ENCODE peak calls at places on chromosomes 2 and 18, in seven cellular contexts. R is HCT116, Z is A549, U is HL-60, V is K562, O is GM23338, W is SK-N-SH. D is an unnamed sample.

GRCh38 chr2:42050350-42051167 is 2.7 kb downstream of the PKDCC start:
- DNase-seq in R (no peak), Z (no peak), U (no peak), V (no peak), O (no peak), W (no peak), D (no peak)

GRCh38 chr2:57510704-57511103 is 535.9 kb upstream of the VRK2 start:
- DNase-seq in R (no peak), Z (no peak), U (no peak), V (no peak), O (peak), W (no peak), D (no peak)

GRCh38 chr2:240818543-240819403 is 1.2 kb downstream of the KIF1A start:
- DNase-seq in R (no peak), Z (no peak), U (no peak), V (no peak), O (peak), W (peak), D (no peak)

GRCh38 chr2:86695053-86695691 is 24.9 kb upstream of the RMND5A start:
- DNase-seq in R (peak), Z (peak), U (peak), V (no peak), O (no peak), W (no peak), D (no peak)

GRCh38 chr2:68237976-68238580 is 14.3 kb downstream of the PPP3R1 start:
- DNase-seq in R (no peak), Z (no peak), U (no peak), V (no peak), O (no peak), W (no peak), D (no peak)

GRCh38 chr2:3134026-3134571 is 243.5 kb downstream of the EIPR1 start:
- DNase-seq in R (no peak), Z (no peak), U (no peak), V (no peak), O (no peak), W (no peak), D (no peak)

GRCh38 chr2:11588228-11589110 is 54.6 kb downstream of the GREB1 start:
- DNase-seq in R (no peak), Z (no peak), U (no peak), V (no peak), O (no peak), W (no peak), D (no peak)

GRCh38 chr18:56516769-56517168 is 121.6 kb downstream of the TXNL1 start:
- DNase-seq in R (no peak), Z (no peak), U (no peak), V (no peak), O (no peak), W (no peak), D (no peak)

GRCh38 chr2:112541315-112542122 is 746 bp upstream of the POLR1B start:
- DNase-seq in R (no peak), Z (peak), U (peak), V (peak), O (peak), W (peak), D (peak)

GRCh38 chr2:129882476-129882875 is 97.0 kb upstream of the RAB6C start:
- DNase-seq in R (no peak), Z (no peak), U (no peak), V (no peak), O (no peak), W (no peak), D (no peak)

GRCh38 chr2:19408592-19408991 is 50.2 kb upstream of the OSR1 start:
- DNase-seq in R (no peak), Z (no peak), U (no peak), V (no peak), O (no peak), W (no peak), D (no peak)

GRCh38 chr2:9967053-9967775 is 15.7 kb downstream of the GRHL1 start:
- DNase-seq in R (no peak), Z (no peak), U (no peak), V (peak), O (no peak), W (no peak), D (no peak)

GRCh38 chr2:165295643-165296042 is 56.4 kb downstream of the SCN2A start:
- DNase-seq in R (no peak), Z (no peak), U (no peak), V (no peak), O (no peak), W (no peak), D (no peak)

GRCh38 chr2:68388358-68388757 is 23.3 kb downstream of the PLEK start:
- DNase-seq in R (no peak), Z (no peak), U (no peak), V (no peak), O (no peak), W (no peak), D (no peak)

GRCh38 chr2:41170589-41170988 is 718.7 kb upstream of the SLC8A1 start:
- DNase-seq in R (no peak), Z (no peak), U (no peak), V (no peak), O (no peak), W (no peak), D (no peak)

GRCh38 chr2:197052371-197052770 is 125.9 kb upstream of the PGAP1 start:
- DNase-seq in R (no peak), Z (no peak), U (no peak), V (no peak), O (no peak), W (peak), D (no peak)

GRCh38 chr2:218325566-218326160 is 31.0 kb upstream of the CATIP start:
- DNase-seq in R (no peak), Z (no peak), U (no peak), V (no peak), O (no peak), W (no peak), D (no peak)

GRCh38 chr2:209791151-209791550 is 19.5 kb downstream of the UNC80 start:
- DNase-seq in R (no peak), Z (no peak), U (no peak), V (no peak), O (peak), W (no peak), D (no peak)

GRCh38 chr2:240956161-240956934 is 42.1 kb upstream of the SNED1 start:
- DNase-seq in R (no peak), Z (no peak), U (no peak), V (no peak), O (no peak), W (peak), D (no peak)

GRCh38 chr2:104976603-104977120 is 61.2 kb upstream of the MRPS9 start:
- DNase-seq in R (peak), Z (no peak), U (peak), V (peak), O (peak), W (peak), D (no peak)

GRCh38 chr2:47403829-47404228 is 873 bp downstream of the MSH2 start:
- DNase-seq in R (no peak), Z (peak), U (no peak), V (peak), O (peak), W (peak), D (no peak)

GRCh38 chr18:2905802-2906521 is 59.2 kb downstream of the EMILIN2 start:
- DNase-seq in R (peak), Z (peak), U (peak), V (no peak), O (peak), W (peak), D (no peak)

GRCh38 chr2:65129276-65129612 is 662 bp downstream of the RAB1A start:
- DNase-seq in R (no peak), Z (no peak), U (no peak), V (no peak), O (no peak), W (no peak), D (no peak)

GRCh38 chr2:195450537-195451113 is 206.4 kb upstream of the SLC39A10 start:
- DNase-seq in R (no peak), Z (no peak), U (no peak), V (no peak), O (no peak), W (peak), D (no peak)

GRCh38 chr2:72144412-72144745 is 3.3 kb downstream of the CYP26B1 start:
- DNase-seq in R (no peak), Z (no peak), U (no peak), V (no peak), O (no peak), W (no peak), D (no peak)

GRCh38 chr18:67475673-67476072 is 40.8 kb downstream of the DSEL start:
- DNase-seq in R (no peak), Z (no peak), U (no peak), V (no peak), O (no peak), W (no peak), D (no peak)

GRCh38 chr18:36321636-36322407 is 24.3 kb downstream of the FHOD3 start:
- DNase-seq in R (no peak), Z (no peak), U (no peak), V (no peak), O (no peak), W (no peak), D (no peak)

GRCh38 chr2:120596191-120596781 is 139.4 kb upstream of the GLI2 start:
- DNase-seq in R (no peak), Z (no peak), U (peak), V (no peak), O (no peak), W (peak), D (no peak)

GRCh38 chr2:65331361-65331760 is 101.0 kb downstream of the SPRED2 start:
- DNase-seq in R (no peak), Z (no peak), U (no peak), V (no peak), O (no peak), W (peak), D (no peak)

GRCh38 chr2:145123606-145124005 is 603.7 kb upstream of the ZEB2 start:
- DNase-seq in R (no peak), Z (no peak), U (no peak), V (no peak), O (no peak), W (peak), D (no peak)

DNA sequence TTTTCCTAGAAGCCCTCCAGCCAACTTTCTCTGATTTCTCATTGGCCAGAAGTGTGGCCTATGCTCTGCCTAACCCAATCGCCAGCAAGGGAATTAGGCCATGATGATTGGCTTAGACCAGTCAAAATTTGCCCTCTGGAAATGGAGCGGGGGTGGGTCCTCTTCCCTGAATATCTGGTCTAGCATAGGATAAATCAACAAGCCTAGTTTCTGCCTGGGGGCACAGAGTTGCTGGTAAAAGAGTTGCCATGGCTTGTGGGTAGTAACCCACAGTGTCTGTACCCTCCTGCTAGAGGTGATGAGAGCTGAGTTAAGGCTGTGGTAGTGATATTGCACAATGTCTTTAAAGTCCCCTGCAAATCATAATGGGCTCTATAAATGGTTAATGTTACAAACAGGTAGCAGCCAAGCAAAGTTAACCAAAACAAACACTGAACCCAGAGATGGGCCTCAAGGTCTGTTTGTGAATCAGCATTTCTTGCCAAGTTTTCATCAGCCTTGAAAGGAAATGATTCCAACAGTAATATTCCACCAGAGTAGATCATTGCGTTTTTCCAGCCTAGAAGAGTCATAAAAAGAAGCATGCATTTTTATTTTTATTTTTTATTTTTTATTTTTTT is 19.3 kb downstream of the GALM start:
- DNase-seq in R (no peak), Z (peak), U (no peak), V (peak), O (no peak), W (no peak), D (no peak)
- TF ChIP-seq REST in R (no peak), Z (no peak), U (no peak), V (no peak), O (no peak), W (no peak), D (no peak)

DNA sequence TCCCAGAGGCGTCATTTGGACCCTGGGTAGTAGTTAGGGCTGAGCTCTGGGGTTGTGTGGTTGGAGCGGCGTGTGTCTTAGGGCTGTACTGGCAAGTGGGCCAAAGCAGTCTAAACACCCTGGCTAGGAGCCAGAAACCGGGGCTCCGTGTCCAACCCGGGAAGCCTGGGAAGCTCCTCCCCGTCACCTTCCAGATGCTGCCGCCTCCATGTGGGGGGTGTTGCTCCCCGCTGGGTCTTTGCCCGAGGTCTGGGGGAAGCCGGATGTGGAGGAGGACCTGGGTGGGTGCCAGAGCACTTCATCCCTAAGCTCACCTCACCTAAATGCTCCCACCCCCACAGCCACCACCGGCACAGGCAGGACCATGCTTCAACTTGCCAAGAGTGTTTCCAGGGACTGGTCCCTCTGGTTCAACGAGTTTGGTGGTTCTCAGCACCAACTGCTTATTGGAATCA is 25.4 kb downstream of the TET3 start:
- DNase-seq in R (no peak), Z (no peak), U (no peak), V (peak), O (no peak), W (peak), D (no peak)
- TF ChIP-seq REST in R (no peak), Z (no peak), U (no peak), V (no peak), O (no peak), W (no peak), D (no peak)

DNA sequence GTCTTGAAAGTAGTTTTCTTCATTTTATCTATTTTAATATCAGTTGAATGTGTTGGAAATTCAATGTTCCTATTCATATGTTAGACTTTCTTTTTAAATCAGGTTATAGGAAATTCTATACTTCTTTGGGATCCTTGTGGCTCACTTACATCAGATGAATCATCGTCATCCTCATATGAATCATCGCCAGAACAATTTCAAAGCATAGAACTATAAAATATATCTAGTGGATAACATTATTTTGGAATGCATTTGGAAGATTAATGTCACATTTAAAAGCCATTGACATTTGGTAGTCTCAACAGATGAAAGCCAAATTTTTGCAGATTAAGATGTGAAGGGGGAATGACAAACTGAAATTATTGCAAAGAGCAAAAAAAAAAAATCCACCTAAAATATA is 94.1 kb downstream of the FAM161A start:
- DNase-seq in R (no peak), Z (peak), U (no peak), V (no peak), O (no peak), W (no peak), D (peak)
- TF ChIP-seq REST in R (no peak), Z (no peak), U (no peak), V (no peak), O (no peak), W (no peak), D (no peak)

GRCh38 chr2:134208825-134209224 is 45.0 kb upstream of the MGAT5 start:
- DNase-seq in R (no peak), Z (no peak), U (peak), V (no peak), O (no peak), W (no peak), D (no peak)

GRCh38 chr2:134205087-134205486 is 48.8 kb upstream of the MGAT5 start:
- DNase-seq in R (no peak), Z (no peak), U (no peak), V (no peak), O (no peak), W (no peak), D (no peak)

GRCh38 chr2:134206029-134206428 is 47.8 kb upstream of the MGAT5 start:
- DNase-seq in R (no peak), Z (no peak), U (no peak), V (no peak), O (peak), W (no peak), D (no peak)

GRCh38 chr2:134207589-134208209 is 46.2 kb upstream of the MGAT5 start:
- DNase-seq in R (peak), Z (peak), U (peak), V (peak), O (peak), W (peak), D (peak)

GRCh38 chr2:134206573-134206972 is 47.3 kb upstream of the MGAT5 start:
- DNase-seq in R (no peak), Z (no peak), U (no peak), V (no peak), O (no peak), W (no peak), D (no peak)
- TF ChIP-seq REST in R (no peak), Z (no peak), U (no peak), V (no peak), O (no peak), W (no peak), D (no peak)

GRCh38 chr2:45008296-45009129 is 739 bp downstream of the SIX2 start:
- DNase-seq in R (no peak), Z (no peak), U (peak), V (no peak), O (peak), W (peak), D (no peak)
- TF ChIP-seq REST in R (no peak), Z (no peak), U (no peak), V (no peak), O (no peak), W (no peak), D (no peak)